ENCODE peak calls at places on chromosomes 13 and 19, in nine cellular contexts. D is activated T-helper 1 cell treated with anti-CD3 and anti-CD28 coated beads, Interleukin-12 subunit alpha, Interleukin-12 subunit beta, Interleukin-2, Interleukin-4 antibody, amounts not matched to agents 30 ng/mL and 10 ng/mL and 1 ng/mL, durations not matched to agents 14 hours and 24 hours and 36 hours; S is stimulated activated CD4-positive, alpha-beta T cell treated with anti-CD3 and anti-CD28 coated beads, Interleukin-4, amount 100 ng/mL, for 1 hour; U is NCI-H2171 treated with DMSO at 0.1 percent for 48 hours; G is HEK293T; H is skeletal muscle cell; W is heart right ventricle; O is psoas muscle; R is GM03348. X is an unnamed sample.

GRCh38 chr19:18488838-18489626 is 32.8 kb downstream of the ELL start:
- DNase-seq in D (no peak), S (no peak), U (peak), G (peak), H (no peak), W (no peak), O (no peak), R (no peak), X (no peak)

GRCh38 chr13:107669356-107669755 is 546.0 kb downstream of the LIG4 start:
- DNase-seq in D (no peak), S (no peak), U (no peak), G (no peak), H (peak), W (no peak), O (no peak), R (no peak), X (no peak)

GRCh38 chr19:16118489-16119033 is 6.9 kb downstream of the RAB8A start:
- DNase-seq in D (peak), S (peak), U (no peak), G (no peak), H (no peak), W (peak), O (no peak), R (no peak), X (no peak)

GRCh38 chr13:113978741-113979481 is 5.0 kb upstream of the C13orf46 start:
- DNase-seq in D (no peak), S (no peak), U (no peak), G (no peak), H (no peak), W (no peak), O (peak), R (no peak), X (no peak)

GRCh38 chr19:5035817-5036732 is 67.2 kb downstream of the KDM4B start:
- DNase-seq in D (no peak), S (no peak), U (peak), G (no peak), H (no peak), W (no peak), O (no peak), R (no peak), X (no peak)

GRCh38 chr13:43697323-43697722 is 89.4 kb downstream of the ENOX1 start:
- DNase-seq in D (no peak), S (no peak), U (no peak), G (no peak), H (no peak), W (no peak), O (no peak), R (no peak), X (no peak)

GRCh38 chr19:4660993-4661392 is 9.1 kb downstream of the MYDGF start:
- DNase-seq in D (no peak), S (no peak), U (no peak), G (no peak), H (no peak), W (no peak), O (no peak), R (no peak), X (no peak)

GRCh38 chr19:29702161-29702957 is 12.7 kb downstream of the C19orf12 start:
- DNase-seq in D (no peak), S (no peak), U (no peak), G (no peak), H (no peak), W (no peak), O (peak), R (no peak), X (no peak)

GRCh38 chr13:74193391-74193790 is 59.2 kb upstream of the KLF12 start:
- DNase-seq in D (no peak), S (no peak), U (no peak), G (no peak), H (no peak), W (no peak), O (no peak), R (no peak), X (no peak)

GRCh38 chr19:495440-496332 is 600 bp upstream of the MADCAM1 start:
- DNase-seq in D (peak), S (peak), U (peak), G (peak), H (no peak), W (no peak), O (peak), R (peak), X (no peak)

GRCh38 chr13:23578411-23579071 is 8.3 kb downstream of the TNFRSF19 start:
- DNase-seq in D (peak), S (peak), U (peak), G (peak), H (peak), W (peak), O (peak), R (peak), X (peak)

GRCh38 chr19:48565090-48565489 is 13.1 kb downstream of the SULT2B1 start:
- DNase-seq in D (no peak), S (no peak), U (no peak), G (no peak), H (peak), W (no peak), O (no peak), R (no peak), X (no peak)